ENCODE peak calls at places on chromosomes 1 and 21, in nine cellular contexts. One of them, this sample, is unnamed.

GRCh38 chr1:99370476-99370875 is 106.2 kb downstream of the PLPPR4 start:
- DNase-seq in A549: no peak
- DNase-seq in neuronal stem cell: no peak
- DNase-seq in PC-3: no peak
- DNase-seq in suprapubic skin: no peak
- DNase-seq in aorta: no peak
- DNase-seq in pancreas: no peak
- DNase-seq in esophagus squamous epithelium: no peak
- DNase-seq in stomach: no peak
- DNase-seq in this sample: no peak

GRCh38 chr1:45266151-45266801 is 59.9 kb upstream of the ZSWIM5 start:
- DNase-seq in A549: no peak
- DNase-seq in neuronal stem cell: no peak
- DNase-seq in PC-3: peak; percentile 82
- DNase-seq in suprapubic skin: no peak
- DNase-seq in aorta: peak; percentile 71
- DNase-seq in pancreas: peak; percentile 63
- DNase-seq in esophagus squamous epithelium: no peak
- DNase-seq in stomach: peak; percentile 40
- DNase-seq in this sample: no peak

GRCh38 chr1:235633220-235633540 is 16.4 kb downstream of the GNG4 start:
- DNase-seq in A549: no peak
- DNase-seq in neuronal stem cell: no peak
- DNase-seq in PC-3: no peak
- DNase-seq in suprapubic skin: no peak
- DNase-seq in aorta: no peak
- DNase-seq in pancreas: peak; percentile 7
- DNase-seq in esophagus squamous epithelium: no peak
- DNase-seq in stomach: no peak
- DNase-seq in this sample: no peak

GRCh38 chr21:29017639-29018237 is 1.4 kb downstream of the RWDD2B start:
- DNase-seq in A549: no peak
- DNase-seq in neuronal stem cell: no peak
- DNase-seq in PC-3: no peak
- DNase-seq in suprapubic skin: no peak
- DNase-seq in aorta: no peak
- DNase-seq in pancreas: no peak
- DNase-seq in esophagus squamous epithelium: no peak
- DNase-seq in stomach: no peak
- DNase-seq in this sample: no peak

GRCh38 chr1:9316080-9316444 is 23.4 kb downstream of the SPSB1 start:
- DNase-seq in A549: no peak
- DNase-seq in neuronal stem cell: no peak
- DNase-seq in PC-3: no peak
- DNase-seq in suprapubic skin: no peak
- DNase-seq in aorta: no peak
- DNase-seq in pancreas: no peak
- DNase-seq in esophagus squamous epithelium: no peak
- DNase-seq in stomach: no peak
- DNase-seq in this sample: no peak

GRCh38 chr1:167388976-167389375 is 129.4 kb downstream of the CD247 start:
- DNase-seq in A549: no peak
- DNase-seq in neuronal stem cell: no peak
- DNase-seq in PC-3: no peak
- DNase-seq in suprapubic skin: no peak
- DNase-seq in aorta: no peak
- DNase-seq in pancreas: no peak
- DNase-seq in esophagus squamous epithelium: no peak
- DNase-seq in stomach: no peak
- DNase-seq in this sample: no peak

GRCh38 chr21:35829014-35829525 is 231.3 kb downstream of the SETD4 start:
- DNase-seq in A549: no peak
- DNase-seq in neuronal stem cell: no peak
- DNase-seq in PC-3: no peak
- DNase-seq in suprapubic skin: no peak
- DNase-seq in aorta: no peak
- DNase-seq in pancreas: no peak
- DNase-seq in esophagus squamous epithelium: no peak
- DNase-seq in stomach: no peak
- DNase-seq in this sample: no peak

GRCh38 chr1:53025034-53025777 is 36.8 kb upstream of the PODN start:
- DNase-seq in A549: no peak
- DNase-seq in neuronal stem cell: no peak
- DNase-seq in PC-3: no peak
- DNase-seq in suprapubic skin: no peak
- DNase-seq in aorta: peak; percentile 62
- DNase-seq in pancreas: no peak
- DNase-seq in esophagus squamous epithelium: no peak
- DNase-seq in stomach: no peak
- DNase-seq in this sample: peak; percentile 76

GRCh38 chr1:43414634-43415223 is 25.0 kb downstream of the SZT2 start:
- DNase-seq in A549: peak; percentile 32
- DNase-seq in neuronal stem cell: peak; percentile 62
- DNase-seq in PC-3: peak; percentile 75
- DNase-seq in suprapubic skin: no peak
- DNase-seq in aorta: no peak
- DNase-seq in pancreas: peak; percentile 66
- DNase-seq in esophagus squamous epithelium: no peak
- DNase-seq in stomach: peak; percentile 67
- DNase-seq in this sample: no peak

GRCh38 chr1:175599212-175599681 is 144.1 kb downstream of the TNR start:
- DNase-seq in A549: no peak
- DNase-seq in neuronal stem cell: peak; percentile 29
- DNase-seq in PC-3: no peak
- DNase-seq in suprapubic skin: no peak
- DNase-seq in aorta: no peak
- DNase-seq in pancreas: no peak
- DNase-seq in esophagus squamous epithelium: peak; percentile 9
- DNase-seq in stomach: no peak
- DNase-seq in this sample: no peak

GRCh38 chr1:80278936-80279335 is 1272.4 kb upstream of the ADGRL4 start:
- DNase-seq in A549: no peak
- DNase-seq in neuronal stem cell: no peak
- DNase-seq in PC-3: no peak
- DNase-seq in suprapubic skin: no peak
- DNase-seq in aorta: no peak
- DNase-seq in pancreas: no peak
- DNase-seq in esophagus squamous epithelium: no peak
- DNase-seq in stomach: no peak
- DNase-seq in this sample: no peak

GRCh38 chr1:155706101-155706619 is 17.3 kb downstream of the DAP3 start:
- DNase-seq in A549: no peak
- DNase-seq in neuronal stem cell: no peak
- DNase-seq in PC-3: peak; percentile 73
- DNase-seq in suprapubic skin: no peak
- DNase-seq in aorta: no peak
- DNase-seq in pancreas: no peak
- DNase-seq in esophagus squamous epithelium: no peak
- DNase-seq in stomach: no peak
- DNase-seq in this sample: no peak

GRCh38 chr21:35508389-35508888 is 459.3 kb upstream of the RUNX1 start:
- DNase-seq in A549: no peak
- DNase-seq in neuronal stem cell: peak; percentile 17
- DNase-seq in PC-3: peak; percentile 92
- DNase-seq in suprapubic skin: no peak
- DNase-seq in aorta: peak; percentile 88
- DNase-seq in pancreas: no peak
- DNase-seq in esophagus squamous epithelium: no peak
- DNase-seq in stomach: peak; percentile 43
- DNase-seq in this sample: no peak

GRCh38 chr1:242402956-242403355 is 121.5 kb downstream of the PLD5 start:
- DNase-seq in A549: no peak
- DNase-seq in neuronal stem cell: no peak
- DNase-seq in PC-3: no peak
- DNase-seq in suprapubic skin: no peak
- DNase-seq in aorta: no peak
- DNase-seq in pancreas: no peak
- DNase-seq in esophagus squamous epithelium: no peak
- DNase-seq in stomach: no peak
- DNase-seq in this sample: no peak

GRCh38 chr1:109201123-109201703 is 12.5 kb upstream of the SARS1 start:
- DNase-seq in A549: peak; percentile 36
- DNase-seq in neuronal stem cell: peak; percentile 46
- DNase-seq in PC-3: peak; percentile 87
- DNase-seq in suprapubic skin: no peak
- DNase-seq in aorta: no peak
- DNase-seq in pancreas: no peak
- DNase-seq in esophagus squamous epithelium: no peak
- DNase-seq in stomach: peak; percentile 34
- DNase-seq in this sample: no peak

GRCh38 chr1:8570435-8570834 is 247.0 kb downstream of the RERE start:
- DNase-seq in A549: no peak
- DNase-seq in neuronal stem cell: no peak
- DNase-seq in PC-3: no peak
- DNase-seq in suprapubic skin: no peak
- DNase-seq in aorta: no peak
- DNase-seq in pancreas: no peak
- DNase-seq in esophagus squamous epithelium: no peak
- DNase-seq in stomach: no peak
- DNase-seq in this sample: no peak

GRCh38 chr1:34696230-34696629 is 58.6 kb upstream of the GJB5 start:
- DNase-seq in A549: peak; percentile 10
- DNase-seq in neuronal stem cell: no peak
- DNase-seq in PC-3: peak; percentile 60
- DNase-seq in suprapubic skin: no peak
- DNase-seq in aorta: no peak
- DNase-seq in pancreas: no peak
- DNase-seq in esophagus squamous epithelium: no peak
- DNase-seq in stomach: no peak
- DNase-seq in this sample: peak; percentile 52

GRCh38 chr1:235861857-235862256 is 4.8 kb downstream of the LYST start:
- DNase-seq in A549: no peak
- DNase-seq in neuronal stem cell: no peak
- DNase-seq in PC-3: no peak
- DNase-seq in suprapubic skin: no peak
- DNase-seq in aorta: no peak
- DNase-seq in pancreas: no peak
- DNase-seq in esophagus squamous epithelium: no peak
- DNase-seq in stomach: no peak
- DNase-seq in this sample: no peak

GRCh38 chr1:121483961-121484424 is 299.2 kb downstream of the SRGAP2C start:
- DNase-seq in A549: no peak
- DNase-seq in neuronal stem cell: no peak
- DNase-seq in PC-3: peak; percentile 31
- DNase-seq in suprapubic skin: no peak
- DNase-seq in aorta: no peak
- DNase-seq in pancreas: no peak
- DNase-seq in esophagus squamous epithelium: no peak
- DNase-seq in stomach: no peak
- DNase-seq in this sample: no peak

GRCh38 chr1:228151170-228151513 is 1.4 kb downstream of the GJC2 start:
- DNase-seq in A549: no peak
- DNase-seq in neuronal stem cell: no peak
- DNase-seq in PC-3: no peak
- DNase-seq in suprapubic skin: no peak
- DNase-seq in aorta: peak; percentile 39
- DNase-seq in pancreas: peak; percentile 50
- DNase-seq in esophagus squamous epithelium: no peak
- DNase-seq in stomach: no peak
- DNase-seq in this sample: peak; percentile 69
- H3K27ac ChIP-seq in A549: no peak overlapping the region
- H3K27ac ChIP-seq in neuronal stem cell: no peak overlapping the region
- H3K27ac ChIP-seq in PC-3: no peak overlapping the region
- H3K27ac ChIP-seq in suprapubic skin: peak overlapping the region; percentile 73
- H3K27ac ChIP-seq in aorta: peak overlapping the region; percentile 3
- H3K27ac ChIP-seq in pancreas: peak overlapping the region; percentile 57
- H3K27ac ChIP-seq in esophagus squamous epithelium: peak overlapping the region; percentile 70
- H3K27ac ChIP-seq in stomach: peak overlapping the region; percentile 89
- H3K27ac ChIP-seq in this sample: peak overlapping the region; percentile 91

GRCh38 chr1:222600274-222600673 is 10.5 kb upstream of the TAF1A start:
- DNase-seq in A549: no peak
- DNase-seq in neuronal stem cell: no peak
- DNase-seq in PC-3: peak; percentile 92
- DNase-seq in suprapubic skin: no peak
- DNase-seq in aorta: no peak
- DNase-seq in pancreas: no peak
- DNase-seq in esophagus squamous epithelium: no peak
- DNase-seq in stomach: no peak
- DNase-seq in this sample: no peak

GRCh38 chr1:222606757-222607156 is 11.1 kb upstream of the MIA3 start:
- DNase-seq in A549: no peak
- DNase-seq in neuronal stem cell: no peak
- DNase-seq in PC-3: no peak
- DNase-seq in suprapubic skin: no peak
- DNase-seq in aorta: no peak
- DNase-seq in pancreas: no peak
- DNase-seq in esophagus squamous epithelium: no peak
- DNase-seq in stomach: no peak
- DNase-seq in this sample: no peak

GRCh38 chr1:222596696-222597095 is 7.0 kb upstream of the TAF1A start:
- DNase-seq in A549: no peak
- DNase-seq in neuronal stem cell: no peak
- DNase-seq in PC-3: no peak
- DNase-seq in suprapubic skin: no peak
- DNase-seq in aorta: no peak
- DNase-seq in pancreas: no peak
- DNase-seq in esophagus squamous epithelium: no peak
- DNase-seq in stomach: no peak
- DNase-seq in this sample: no peak

DNA sequence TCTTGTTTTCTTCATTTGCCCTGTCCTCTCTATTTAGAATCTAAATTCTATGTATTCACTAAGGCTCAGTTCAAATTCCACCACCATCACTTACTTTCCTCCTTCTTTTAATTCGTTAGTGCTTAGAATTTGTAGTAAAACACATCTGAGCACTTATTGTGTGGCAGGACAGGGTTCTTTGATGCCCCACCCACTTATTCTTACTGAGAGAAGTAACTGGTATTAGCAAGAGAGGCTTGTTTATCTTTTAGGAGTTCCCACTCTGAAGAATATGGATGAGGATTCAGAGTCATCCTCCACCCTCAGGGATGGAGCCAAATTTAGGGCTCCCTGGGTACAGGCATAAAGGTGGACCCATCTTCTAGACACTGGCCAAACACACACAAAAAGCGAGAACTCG is 11.5 kb upstream of the TAF1A start:
- DNase-seq in A549: no peak
- DNase-seq in neuronal stem cell: no peak
- DNase-seq in PC-3: peak; percentile 24
- DNase-seq in suprapubic skin: no peak
- DNase-seq in aorta: no peak
- DNase-seq in pancreas: no peak
- DNase-seq in esophagus squamous epithelium: no peak
- DNase-seq in stomach: no peak
- DNase-seq in this sample: no peak
- H3K27ac ChIP-seq in A549: no peak overlapping the region
- H3K27ac ChIP-seq in neuronal stem cell: no peak overlapping the region
- H3K27ac ChIP-seq in PC-3: peak overlapping the region; percentile 70
- H3K27ac ChIP-seq in suprapubic skin: no peak overlapping the region
- H3K27ac ChIP-seq in aorta: no peak overlapping the region
- H3K27ac ChIP-seq in pancreas: no peak overlapping the region
- H3K27ac ChIP-seq in esophagus squamous epithelium: no peak overlapping the region
- H3K27ac ChIP-seq in stomach: peak overlapping the region; percentile 79
- H3K27ac ChIP-seq in this sample: no peak overlapping the region

GRCh38 chr1:98086796-98087195 is 166.0 kb upstream of the DPYD start:
- DNase-seq in A549: peak; percentile 66
- DNase-seq in neuronal stem cell: peak; percentile 29
- DNase-seq in PC-3: peak; percentile 97
- DNase-seq in suprapubic skin: no peak
- DNase-seq in aorta: no peak
- DNase-seq in pancreas: no peak
- DNase-seq in esophagus squamous epithelium: no peak
- DNase-seq in stomach: no peak
- DNase-seq in this sample: no peak
- H3K27ac ChIP-seq in A549: peak overlapping the region; percentile 89
- H3K27ac ChIP-seq in neuronal stem cell: peak overlapping the region; percentile 1
- H3K27ac ChIP-seq in PC-3: peak overlapping the region; percentile 74
- H3K27ac ChIP-seq in suprapubic skin: no peak overlapping the region
- H3K27ac ChIP-seq in aorta: no peak overlapping the region
- H3K27ac ChIP-seq in pancreas: no peak overlapping the region
- H3K27ac ChIP-seq in esophagus squamous epithelium: no peak overlapping the region
- H3K27ac ChIP-seq in stomach: no peak overlapping the region
- H3K27ac ChIP-seq in this sample: no peak overlapping the region

GRCh38 chr1:15684468-15685283 is 556 bp downstream of the PLEKHM2 start:
- DNase-seq in A549: peak; percentile 60
- DNase-seq in neuronal stem cell: peak; percentile 23
- DNase-seq in PC-3: no peak
- DNase-seq in suprapubic skin: peak; percentile 82
- DNase-seq in aorta: peak; percentile 71
- DNase-seq in pancreas: peak; percentile 73
- DNase-seq in esophagus squamous epithelium: no peak
- DNase-seq in stomach: peak; percentile 51
- DNase-seq in this sample: peak; percentile 83
- H3K27ac ChIP-seq in A549: peak overlapping the region; percentile 98
- H3K27ac ChIP-seq in neuronal stem cell: no peak overlapping the region
- H3K27ac ChIP-seq in PC-3: no peak overlapping the region
- H3K27ac ChIP-seq in suprapubic skin: peak overlapping the region; percentile 97
- H3K27ac ChIP-seq in aorta: peak overlapping the region; percentile 18
- H3K27ac ChIP-seq in pancreas: peak overlapping the region; percentile 80
- H3K27ac ChIP-seq in esophagus squamous epithelium: peak overlapping the region; percentile 100
- H3K27ac ChIP-seq in stomach: peak overlapping the region; percentile 89
- H3K27ac ChIP-seq in this sample: peak overlapping the region; percentile 99